ENCODE peak calls at places on chromosomes 2 and 18, in six cellular contexts. I is HCT116, K is K562, Y is GM12878, N is transverse colon, B is HL-60. J is an unnamed sample.

GRCh38 chr18:35236964-35237363 is 3.9 kb upstream of the ZNF397 start:
- DNase-seq in I (no peak), K (no peak), Y (no peak), N (no peak), B (no peak), J (no peak)

GRCh38 chr2:232488097-232488711 is 570 bp upstream of the ECEL1 start:
- DNase-seq in I (no peak), K (no peak), Y (no peak), N (no peak), B (no peak), J (peak)

GRCh38 chr2:30266051-30266621 is 34.8 kb downstream of the LBH start:
- DNase-seq in I (no peak), K (no peak), Y (no peak), N (peak), B (peak), J (no peak)

GRCh38 chr2:215311625-215312394 is at the start of gene ATIC:
- DNase-seq in I (peak), K (peak), Y (peak), N (peak), B (peak), J (peak)

GRCh38 chr2:211085056-211085680 is 528.8 kb downstream of the CPS1 start:
- DNase-seq in I (peak), K (peak), Y (no peak), N (no peak), B (peak), J (peak)

GRCh38 chr18:44579028-44579692 is 101.5 kb upstream of the SETBP1 start:
- DNase-seq in I (no peak), K (peak), Y (no peak), N (no peak), B (peak), J (peak)

GRCh38 chr2:45120546-45120945 is 111.3 kb upstream of the SIX2 start:
- DNase-seq in I (no peak), K (no peak), Y (no peak), N (no peak), B (no peak), J (no peak)

GRCh38 chr2:32904711-32905110 is 42.0 kb upstream of the LTBP1 start:
- DNase-seq in I (no peak), K (no peak), Y (no peak), N (no peak), B (no peak), J (no peak)

GRCh38 chr18:21997207-21998143 is 171.9 kb upstream of the GATA6 start:
- DNase-seq in I (peak), K (peak), Y (peak), N (no peak), B (peak), J (peak)

GRCh38 chr2:34153484-34153883 is 554.4 kb upstream of the FAM98A start:
- DNase-seq in I (no peak), K (no peak), Y (no peak), N (no peak), B (no peak), J (no peak)

GRCh38 chr2:144405313-144405710 is 114.6 kb downstream of the ZEB2 start:
- DNase-seq in I (no peak), K (no peak), Y (no peak), N (no peak), B (no peak), J (no peak)

GRCh38 chr2:12847694-12848093 is 131.0 kb downstream of the TRIB2 start:
- DNase-seq in I (no peak), K (no peak), Y (no peak), N (no peak), B (no peak), J (no peak)

GRCh38 chr2:232634319-232635150 is 1.1 kb downstream of the EFHD1 start:
- DNase-seq in I (no peak), K (peak), Y (no peak), N (no peak), B (no peak), J (peak)

GRCh38 chr2:26846334-26846863 is 1.5 kb upstream of the DPYSL5 start:
- DNase-seq in I (peak), K (peak), Y (no peak), N (peak), B (peak), J (peak)

GRCh38 chr2:4358855-4359254 is 655.5 kb downstream of the DCDC2C start:
- DNase-seq in I (no peak), K (no peak), Y (no peak), N (no peak), B (no peak), J (no peak)

GRCh38 chr2:126635281-126635680 is 20.7 kb upstream of the GYPC start:
- DNase-seq in I (no peak), K (no peak), Y (no peak), N (no peak), B (no peak), J (no peak)

GRCh38 chr18:46042571-46043123 is 29.4 kb downstream of the PSTPIP2 start:
- DNase-seq in I (no peak), K (no peak), Y (no peak), N (no peak), B (peak), J (peak)

GRCh38 chr2:161228511-161229240 is 68.4 kb downstream of the TANK start:
- DNase-seq in I (no peak), K (no peak), Y (no peak), N (no peak), B (peak), J (no peak)

GRCh38 chr2:67631474-67631873 is 234.3 kb downstream of the ETAA1 start:
- DNase-seq in I (no peak), K (no peak), Y (no peak), N (no peak), B (no peak), J (peak)

GRCh38 chr18:40878371-40878770 is 1076.7 kb upstream of the PIK3C3 start:
- DNase-seq in I (no peak), K (no peak), Y (no peak), N (no peak), B (no peak), J (peak)

GRCh38 chr18:58512648-58513338 is 116.1 kb downstream of the ALPK2 start:
- DNase-seq in I (no peak), K (no peak), Y (no peak), N (no peak), B (no peak), J (no peak)

GRCh38 chr18:58556333-58557012 is 72.4 kb downstream of the ALPK2 start:
- DNase-seq in I (no peak), K (no peak), Y (no peak), N (no peak), B (no peak), J (no peak)

GRCh38 chr2:197998702-197999101 is 194.3 kb downstream of the PLCL1 start:
- DNase-seq in I (no peak), K (no peak), Y (no peak), N (no peak), B (no peak), J (no peak)

GRCh38 chr2:189580267-189580661 is 322 bp downstream of the SLC40A1 start:
- DNase-seq in I (no peak), K (peak), Y (no peak), N (peak), B (peak), J (peak)

GRCh38 chr2:212686285-212686895 is 147.8 kb upstream of the ERBB4 start:
- DNase-seq in I (peak), K (peak), Y (peak), N (peak), B (peak), J (peak)

GRCh38 chr2:177338177-177338721 is 54.3 kb upstream of the AGPS start:
- DNase-seq in I (peak), K (no peak), Y (no peak), N (no peak), B (no peak), J (no peak)

GRCh38 chr2:10344105-10345066 is 41.7 kb downstream of the HPCAL1 start:
- DNase-seq in I (no peak), K (no peak), Y (no peak), N (no peak), B (peak), J (no peak)

GRCh38 chr18:50917021-50917420 is 38.1 kb downstream of the ME2 start:
- DNase-seq in I (no peak), K (no peak), Y (no peak), N (no peak), B (no peak), J (no peak)

GRCh38 chr2:111930875-111931274 is 32.5 kb downstream of the MERTK start:
- DNase-seq in I (no peak), K (no peak), Y (peak), N (no peak), B (no peak), J (no peak)

GRCh38 chr18:26089247-26090129 is 925 bp downstream of the SS18 start:
- DNase-seq in I (no peak), K (peak), Y (no peak), N (no peak), B (no peak), J (peak)

GRCh38 chr2:18345848-18346247 is 214.6 kb downstream of the RDH14 start:
- DNase-seq in I (no peak), K (no peak), Y (no peak), N (no peak), B (no peak), J (no peak)

GRCh38 chr2:160033732-160034392 is 28.6 kb downstream of the PLA2R1 start:
- DNase-seq in I (no peak), K (no peak), Y (no peak), N (no peak), B (no peak), J (no peak)

GRCh38 chr18:60549338-60549960 is 176.9 kb upstream of the MC4R start:
- DNase-seq in I (peak), K (peak), Y (no peak), N (no peak), B (peak), J (peak)

GRCh38 chr2:189370719-189371118 is 70.6 kb upstream of the WDR75 start:
- DNase-seq in I (no peak), K (no peak), Y (no peak), N (no peak), B (no peak), J (no peak)

GRCh38 chr18:48952287-48953095 is 1.7 kb upstream of the SMAD7 start:
- DNase-seq in I (no peak), K (peak), Y (no peak), N (peak), B (peak), J (peak)
- TF ChIP-seq POLR2AphosphoS5 in I (no peak), K (no peak), Y (peak), N (peak), B (peak), J (peak)

DNA sequence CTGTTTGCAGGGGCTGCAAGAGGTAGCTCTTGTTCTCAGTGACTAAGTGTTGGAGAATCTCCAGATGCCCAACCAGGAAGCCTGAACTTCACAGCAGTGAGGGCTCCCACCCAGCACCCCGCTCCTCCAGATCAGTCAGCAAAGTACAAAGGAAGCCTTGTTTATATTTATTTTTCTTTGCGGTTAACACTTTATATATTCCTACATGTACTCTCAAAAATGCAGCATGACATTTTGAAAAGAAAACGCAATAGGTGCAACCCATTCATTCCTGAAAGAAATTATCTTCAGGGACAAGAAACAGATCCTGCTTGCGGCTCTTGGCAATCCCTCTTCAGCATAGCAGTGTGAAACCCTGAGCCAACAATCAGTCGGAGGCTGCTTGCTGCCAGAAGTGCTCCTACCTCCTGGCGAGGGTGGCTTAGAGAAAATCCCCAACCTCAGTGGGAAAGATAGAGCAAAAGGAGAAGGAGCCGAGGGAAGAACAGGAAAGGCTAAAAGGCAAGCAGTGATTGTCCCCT is 66.0 kb upstream of the ATL2 start:
- DNase-seq in I (peak), K (no peak), Y (no peak), N (no peak), B (no peak), J (no peak)
- H3K27ac ChIP-seq in I (no peak), K (no peak), Y (no peak), N (peak), B (no peak), J (no peak)

DNA sequence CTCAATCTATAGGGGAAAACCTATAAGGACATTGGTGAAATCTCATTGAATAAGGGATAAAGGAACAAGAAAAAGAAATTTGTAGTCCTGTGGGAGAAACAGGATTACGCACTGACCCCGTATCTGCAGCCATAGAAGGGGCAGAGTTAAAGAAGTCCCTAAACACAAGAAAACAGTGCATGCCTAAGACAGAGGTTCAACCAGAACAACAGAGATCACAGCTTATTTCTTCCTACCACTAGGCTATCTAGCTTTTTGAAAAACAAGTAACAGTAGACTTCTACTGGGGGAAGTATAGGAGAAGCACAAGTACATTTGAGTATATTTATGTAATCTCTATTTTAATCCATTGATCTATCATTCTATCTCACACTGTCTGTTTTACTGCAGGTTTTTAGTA is 485.2 kb upstream of the REG3G start:
- DNase-seq in I (no peak), K (peak), Y (no peak), N (no peak), B (no peak), J (no peak)
- TF ChIP-seq POLR2AphosphoS5 in I (no peak), K (no peak), Y (no peak), N (no peak), B (no peak), J (no peak)

GRCh38 chr2:15795426-15795825 is 144.9 kb upstream of the MYCN start:
- DNase-seq in I (no peak), K (no peak), Y (no peak), N (no peak), B (no peak), J (no peak)
- H3K27ac ChIP-seq in I (no peak), K (no peak), Y (no peak), N (no peak), B (no peak), J (no peak)

GRCh38 chr2:43467889-43468288 is 127.9 kb downstream of the THADA start:
- DNase-seq in I (no peak), K (no peak), Y (no peak), N (no peak), B (no peak), J (no peak)
- TF ChIP-seq POLR2AphosphoS5 in I (no peak), K (no peak), Y (no peak), N (no peak), B (no peak), J (no peak)

GRCh38 chr2:39107724-39108273 is 13.1 kb downstream of the SOS1 start:
- DNase-seq in I (no peak), K (peak), Y (no peak), N (no peak), B (no peak), J (no peak)
- H3K27ac ChIP-seq in I (no peak), K (no peak), Y (no peak), N (no peak), B (no peak), J (peak)

GRCh38 chr2:224910535-224910934 is 131.7 kb downstream of the DOCK10 start:
- DNase-seq in I (no peak), K (no peak), Y (no peak), N (no peak), B (no peak), J (no peak)

GRCh38 chr2:224915126-224915525 is 127.1 kb downstream of the DOCK10 start:
- DNase-seq in I (no peak), K (no peak), Y (no peak), N (no peak), B (no peak), J (no peak)

GRCh38 chr2:224904390-224904789 is 137.9 kb downstream of the DOCK10 start:
- DNase-seq in I (no peak), K (no peak), Y (no peak), N (no peak), B (no peak), J (no peak)

GRCh38 chr2:224908820-224909219 is 133.4 kb downstream of the DOCK10 start:
- DNase-seq in I (no peak), K (no peak), Y (no peak), N (no peak), B (no peak), J (peak)

GRCh38 chr2:224909885-224910517 is 132.3 kb downstream of the DOCK10 start:
- DNase-seq in I (no peak), K (no peak), Y (no peak), N (no peak), B (peak), J (peak)
- TF ChIP-seq POLR2AphosphoS5 in I (no peak), K (no peak), Y (no peak), N (no peak), B (no peak), J (no peak)

DNA sequence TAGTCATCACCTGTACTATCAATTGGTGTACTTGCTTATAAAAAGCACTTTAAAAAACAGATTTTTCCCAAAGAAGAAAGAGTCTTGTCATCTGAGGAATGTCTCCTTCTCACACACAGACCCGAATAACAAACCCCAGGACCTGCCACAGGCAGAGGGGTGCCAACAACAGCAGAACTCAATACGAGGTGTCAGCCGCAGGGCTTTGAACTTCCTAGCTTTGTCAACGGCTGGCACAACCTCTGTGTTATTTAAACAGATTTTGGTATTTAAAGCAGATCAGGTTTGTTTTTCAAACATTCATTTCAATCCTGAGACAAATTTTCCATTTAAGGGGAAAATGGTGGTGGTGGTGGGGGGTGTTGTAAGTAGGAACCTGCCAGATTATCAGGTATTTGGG is 138.4 kb upstream of the RIOK3 start:
- DNase-seq in I (no peak), K (no peak), Y (no peak), N (no peak), B (no peak), J (peak)
- H3K27ac ChIP-seq in I (no peak), K (no peak), Y (no peak), N (no peak), B (no peak), J (peak)

DNA sequence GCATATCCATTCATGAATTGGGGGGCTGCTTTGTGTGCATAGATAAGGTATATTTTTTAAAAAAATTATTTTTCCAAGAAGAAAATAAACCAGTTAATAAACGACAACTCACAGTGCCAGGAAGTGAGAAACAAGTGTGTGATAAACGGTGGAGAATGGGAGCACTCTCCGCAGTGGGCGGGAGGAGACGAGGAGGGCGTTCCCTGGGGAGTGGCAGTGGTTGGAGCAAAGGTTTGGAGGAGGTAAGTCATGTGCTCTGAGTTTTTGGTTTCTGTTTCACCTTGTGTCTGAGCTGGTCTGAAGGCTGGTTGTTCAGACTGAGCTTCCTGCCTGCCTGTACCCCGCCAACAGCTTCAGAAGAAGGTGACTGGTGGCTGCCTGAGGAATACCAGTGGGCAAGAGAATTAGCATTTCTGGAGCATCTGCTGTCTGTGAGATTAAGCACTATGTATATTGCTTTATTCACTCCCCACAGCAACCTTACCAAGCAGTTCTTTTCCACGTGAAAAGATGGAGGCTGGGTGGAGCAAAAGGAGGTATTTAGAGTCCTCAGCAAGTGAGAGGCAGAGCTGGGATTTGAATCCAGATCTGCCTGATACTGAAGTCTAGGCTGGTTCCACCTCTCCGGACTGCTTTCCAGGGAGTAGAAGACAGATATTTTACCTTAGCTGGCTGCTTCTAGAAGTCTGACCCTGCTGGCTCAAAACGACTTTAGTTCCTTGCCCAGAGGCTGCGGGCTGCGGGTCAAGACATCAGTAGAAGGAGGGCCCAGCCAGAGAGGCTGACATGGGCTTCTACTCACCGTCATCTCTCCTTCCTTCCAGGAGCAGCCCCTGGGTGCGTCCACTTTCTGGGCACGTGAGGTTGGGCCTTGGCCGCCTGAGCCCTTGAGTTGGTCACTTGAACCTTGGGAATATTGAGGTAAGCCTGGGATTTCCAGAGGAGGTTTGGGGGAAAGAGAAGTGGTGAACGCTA is 26.9 kb upstream of the CASP8 start:
- DNase-seq in I (peak), K (peak), Y (peak), N (peak), B (peak), J (peak)
- TF ChIP-seq POLR2AphosphoS5 in I (peak), K (peak), Y (peak), N (peak), B (peak), J (peak)

DNA sequence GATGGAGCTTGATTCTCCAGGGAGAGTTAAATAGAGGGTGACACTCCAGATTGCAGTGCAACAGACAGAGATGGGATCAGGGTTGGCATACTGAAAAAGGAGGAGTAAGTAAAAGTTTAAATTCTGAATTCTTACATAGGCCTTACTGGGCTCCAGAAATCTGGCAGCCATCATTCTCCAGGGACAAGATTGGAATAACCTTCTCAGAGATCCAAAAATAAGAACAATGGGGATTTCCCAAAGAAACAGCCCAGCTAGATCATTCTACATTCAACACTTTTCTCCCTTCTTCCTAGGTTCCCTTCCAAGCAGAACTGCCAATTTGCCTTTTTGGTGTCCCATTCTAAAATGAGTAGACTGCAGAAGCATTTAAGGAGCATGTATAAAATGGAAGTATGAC is 14.9 kb upstream of the SERPINB2 start:
- DNase-seq in I (no peak), K (no peak), Y (no peak), N (no peak), B (no peak), J (no peak)
- H3K27ac ChIP-seq in I (no peak), K (no peak), Y (no peak), N (no peak), B (no peak), J (no peak)